ENCODE peak calls at places on chromosome 9, in four cellular contexts. J, W, M and B are unnamed samples.
A peak's percentile ranks its signal among the peaks of the same experiment; 100 is the strongest.

GRCh38 chr9:78023003-78023741 is 8.4 kb downstream of the GNAQ start:
- DNase-seq in J (peak; percentile 43), W (no peak), M (no peak), B (no peak)

GRCh38 chr9:125438506-125439433 is 177.1 kb downstream of the GAPVD1 start:
- DNase-seq in J (no peak), W (no peak), M (no peak), B (no peak)

GRCh38 chr9:131302244-131303075 is 12.9 kb downstream of the PLPP7 start:
- DNase-seq in J (no peak), W (no peak), M (no peak), B (no peak)

GRCh38 chr9:95834281-95834907 is 41.1 kb upstream of the ERCC6L2 start:
- DNase-seq in J (no peak), W (no peak), M (no peak), B (no peak)

GRCh38 chr9:36424289-36425055 is 24.4 kb upstream of the RNF38 start:
- DNase-seq in J (no peak), W (no peak), M (no peak), B (no peak)

GRCh38 chr9:104746798-104747197 is 685 bp upstream of the NIPSNAP3A start:
- DNase-seq in J (no peak), W (no peak), M (no peak), B (no peak)

GRCh38 chr9:125904155-125904841 is 157.1 kb downstream of the PBX3 start:
- DNase-seq in J (no peak), W (no peak), M (no peak), B (no peak)

GRCh38 chr9:100848731-100849130 is 179.8 kb upstream of the PLPPR1 start:
- DNase-seq in J (no peak), W (no peak), M (no peak), B (no peak)

GRCh38 chr9:133536536-133536935 is 2.0 kb downstream of the ADAMTSL2 start:
- DNase-seq in J (no peak), W (no peak), M (no peak), B (no peak)

GRCh38 chr9:20507431-20507830 is 114.9 kb downstream of the MLLT3 start:
- DNase-seq in J (no peak), W (no peak), M (no peak), B (no peak)

GRCh38 chr9:137045294-137046093 is 483 bp downstream of the NPDC1 start:
- DNase-seq in J (no peak), W (no peak), M (no peak), B (no peak)

GRCh38 chr9:71303351-71303750 is 181.9 kb upstream of the TRPM3 start:
- DNase-seq in J (peak; percentile 5), W (no peak), M (no peak), B (peak; percentile 46)

GRCh38 chr9:2362170-2362569 is 259.4 kb upstream of the VLDLR start:
- DNase-seq in J (no peak), W (no peak), M (no peak), B (no peak)

GRCh38 chr9:28934111-28934510 is 1360.8 kb upstream of the C9orf72 start:
- DNase-seq in J (no peak), W (no peak), M (no peak), B (no peak)

GRCh38 chr9:16901589-16901988 is 31.1 kb upstream of the BNC2 start:
- DNase-seq in J (no peak), W (no peak), M (no peak), B (peak; percentile 96)

GRCh38 chr9:21252727-21253547 is 13.1 kb upstream of the IFNA14 start:
- DNase-seq in J (no peak), W (no peak), M (peak; percentile 27), B (peak; percentile 18)

GRCh38 chr9:131697097-131697496 is 42.8 kb downstream of the RAPGEF1 start:
- DNase-seq in J (no peak), W (no peak), M (peak; percentile 96), B (no peak)

GRCh38 chr9:91837982-91838731 is 111.9 kb downstream of the ROR2 start:
- DNase-seq in J (no peak), W (no peak), M (peak; percentile 97), B (no peak)

GRCh38 chr9:100425758-100426157 is 1.2 kb upstream of the MSANTD3 start:
- DNase-seq in J (no peak), W (no peak), M (no peak), B (no peak)

GRCh38 chr9:79164396-79164795 is 407.4 kb upstream of the TLE4 start:
- DNase-seq in J (no peak), W (no peak), M (no peak), B (no peak)

GRCh38 chr9:131020388-131020787 is 11.4 kb downstream of the LAMC3 start:
- DNase-seq in J (peak; percentile 24), W (no peak), M (no peak), B (peak; percentile 56)

GRCh38 chr9:122816163-122816867 is 12.1 kb downstream of the PDCL start:
- DNase-seq in J (no peak), W (no peak), M (peak; percentile 18), B (no peak)

GRCh38 chr9:92964981-92965758 is 17.8 kb downstream of the FGD3 start:
- DNase-seq in J (no peak), W (no peak), M (no peak), B (no peak)

GRCh38 chr9:89755835-89756234 is 151.0 kb downstream of the GADD45G start:
- DNase-seq in J (peak; percentile 9), W (no peak), M (no peak), B (no peak)

GRCh38 chr9:69313175-69313574 is 11.8 kb upstream of the ENTREP1 start:
- DNase-seq in J (no peak), W (no peak), M (no peak), B (no peak)

GRCh38 chr9:19533373-19533772 is 124.6 kb downstream of the ACER2 start:
- DNase-seq in J (no peak), W (no peak), M (no peak), B (no peak)